ENCODE peak calls at places on chromosomes 6 and 20, in six cellular contexts. U is sciatic nerve; M is choroid plexus epithelial cell; H is neural crest cell; P is kidney tubule cell; L is activated CD8-positive, alpha-beta memory T cell treated with anti-CD3 and anti-CD28 coated beads for 4 hours. E is an unnamed sample.

GRCh38 chr6:148388477-148388876 is 45.8 kb downstream of the SASH1 start:
- DNase-seq in U (no peak), M (no peak), H (no peak), P (no peak), L (no peak), E (no peak)

GRCh38 chr6:139881728-139882211 is 507.3 kb upstream of the CITED2 start:
- DNase-seq in U (no peak), M (peak), H (peak), P (peak), L (no peak), E (peak)

GRCh38 chr6:1604347-1604990 is 5.2 kb upstream of the FOXC1 start:
- DNase-seq in U (peak), M (no peak), H (peak), P (peak), L (peak), E (peak)

GRCh38 chr6:149733321-149733720 is 13.0 kb downstream of the NUP43 start:
- DNase-seq in U (no peak), M (no peak), H (no peak), P (no peak), L (no peak), E (no peak)

GRCh38 chr20:52001999-52002666 is 189.4 kb downstream of the ZFP64 start:
- DNase-seq in U (no peak), M (peak), H (no peak), P (no peak), L (no peak), E (peak)

GRCh38 chr6:147676896-147677295 is 168.4 kb downstream of the SAMD5 start:
- DNase-seq in U (no peak), M (no peak), H (no peak), P (no peak), L (no peak), E (no peak)

GRCh38 chr6:139984317-139984716 is 609.9 kb upstream of the CITED2 start:
- DNase-seq in U (no peak), M (no peak), H (no peak), P (no peak), L (no peak), E (no peak)

GRCh38 chr6:155985660-155986138 is 530.1 kb upstream of the NOX3 start:
- DNase-seq in U (no peak), M (no peak), H (no peak), P (no peak), L (no peak), E (no peak)

GRCh38 chr6:131073577-131073976 is 10.5 kb upstream of the EPB41L2 start:
- DNase-seq in U (no peak), M (no peak), H (no peak), P (peak), L (no peak), E (no peak)

GRCh38 chr6:41036188-41036587 is 2.8 kb downstream of the UNC5CL start:
- DNase-seq in U (no peak), M (no peak), H (no peak), P (peak), L (no peak), E (no peak)

GRCh38 chr20:56839791-56840190 is 210.7 kb downstream of the TFAP2C start:
- DNase-seq in U (no peak), M (no peak), H (no peak), P (no peak), L (no peak), E (no peak)

GRCh38 chr20:20225325-20225724 is 142.6 kb upstream of the INSM1 start:
- DNase-seq in U (no peak), M (no peak), H (no peak), P (peak), L (no peak), E (peak)

GRCh38 chr6:28615955-28616747 is 90.5 kb downstream of the GPX5 start:
- DNase-seq in U (no peak), M (no peak), H (no peak), P (no peak), L (no peak), E (peak)

GRCh38 chr6:131400054-131400781 is 172.8 kb upstream of the ARG1 start:
- DNase-seq in U (no peak), M (peak), H (no peak), P (peak), L (no peak), E (no peak)

GRCh38 chr6:158627940-158628211 is 16.7 kb downstream of the DYNLT1 start:
- DNase-seq in U (no peak), M (no peak), H (no peak), P (no peak), L (no peak), E (no peak)

GRCh38 chr6:47187108-47187507 is 122.6 kb downstream of the TNFRSF21 start:
- DNase-seq in U (no peak), M (no peak), H (no peak), P (peak), L (no peak), E (no peak)

GRCh38 chr6:45486739-45487138 is 109.0 kb upstream of the SUPT3H start:
- DNase-seq in U (no peak), M (no peak), H (no peak), P (no peak), L (no peak), E (no peak)

GRCh38 chr6:33823806-33824205 is 20.0 kb upstream of the MLN start:
- DNase-seq in U (no peak), M (no peak), H (no peak), P (no peak), L (no peak), E (no peak)

GRCh38 chr6:150915868-150916267 is 50.4 kb downstream of the MTHFD1L start:
- DNase-seq in U (no peak), M (peak), H (no peak), P (no peak), L (no peak), E (no peak)

GRCh38 chr20:19374066-19374615 is 161.7 kb downstream of the SLC24A3 start:
- DNase-seq in U (no peak), M (no peak), H (no peak), P (no peak), L (no peak), E (no peak)